ENCODE peak calls at places on chromosomes 5 and 9, in nine cellular contexts. U is hypothalamus; E is activated CD4-positive, alpha-beta T cell treated with anti-CD3 and anti-CD28 coated beads, Interleukin-2, amount 50 U/mL, for 1 hour; F is posterior cingulate gyrus; S is epithelial cell of esophagus; J is CD8-positive, alpha-beta T cell; D is cardiac fibroblast; B is activated CD8-positive, alpha-beta memory T cell treated with anti-CD3 and anti-CD28 coated beads, Interleukin-2, amount 10 ng/mL, durations not matched to agents 7 days and 5 days; Z is activated T-cell treated with anti-CD3 and anti-CD28 coated beads for 24 hours. L is an unnamed sample.

GRCh38 chr5:163467682-163468081 is 7.2 kb downstream of the HMMR start:
- DNase-seq in D (no peak), E (no peak), J (no peak), F (no peak), U (no peak), Z (no peak), S (no peak), B (no peak), L (no peak)

GRCh38 chr5:135127604-135128240 is 93.7 kb upstream of the PITX1 start:
- DNase-seq in E (no peak), J (no peak), Z (no peak), B (no peak), F (no peak), U (no peak), S (peak), D (peak), L (no peak)

GRCh38 chr5:136891601-136892000 is 526.3 kb upstream of the TRPC7 start:
- DNase-seq in S (no peak), J (no peak), D (no peak), B (no peak), F (no peak), E (no peak), U (no peak), Z (no peak), L (no peak)

GRCh38 chr5:150517272-150518152 is 9.6 kb downstream of the NDST1 start:
- DNase-seq in D (peak), S (peak), E (no peak), U (no peak), Z (no peak), J (no peak), B (no peak), F (no peak), L (no peak)

GRCh38 chr9:105694848-105695581 is 674 bp downstream of the TMEM38B start:
- DNase-seq in B (peak), S (peak), J (peak), F (peak), Z (peak), U (peak), D (peak), E (peak), L (no peak)

GRCh38 chr9:19232117-19232829 is 1.8 kb downstream of the DENND4C start:
- DNase-seq in D (no peak), S (peak), F (no peak), J (no peak), B (no peak), U (no peak), Z (no peak), E (no peak), L (no peak)

GRCh38 chr5:132103380-132103951 is 29.9 kb downstream of the CSF2 start:
- DNase-seq in E (peak), F (no peak), U (no peak), J (peak), B (peak), S (peak), D (peak), Z (peak), L (peak)

GRCh38 chr9:73053543-73053942 is 98.1 kb upstream of the ANXA1 start:
- DNase-seq in E (no peak), F (no peak), U (no peak), Z (no peak), D (no peak), J (no peak), B (no peak), S (no peak), L (no peak)

GRCh38 chr5:33816791-33817190 is 75.0 kb downstream of the ADAMTS12 start:
- DNase-seq in Z (no peak), D (peak), J (no peak), F (no peak), E (no peak), U (no peak), B (no peak), S (no peak), L (no peak)